ENCODE peak calls at places on chromosome 12, in five cellular contexts. Q is CD4-positive, alpha-beta T cell; O is B cell; Y is endothelial cell; E is foreskin fibroblast. N is an unnamed sample.

GRCh38 chr12:79114896-79115295 is 250.3 kb downstream of the SYT1 start:
- DNase-seq in Q (no peak), O (no peak), Y (no peak), E (no peak), N (no peak)

GRCh38 chr12:105262461-105263184 is 26.6 kb upstream of the APPL2 start:
- DNase-seq in Q (no peak), O (no peak), Y (no peak), E (peak), N (no peak)

GRCh38 chr12:116397148-116397547 is 119.7 kb upstream of the MED13L start:
- DNase-seq in Q (no peak), O (no peak), Y (no peak), E (peak), N (no peak)

GRCh38 chr12:108215458-108215857 is 86.4 kb downstream of the WSCD2 start:
- DNase-seq in Q (no peak), O (no peak), Y (no peak), E (no peak), N (no peak)

GRCh38 chr12:12673296-12673695 is 22.7 kb downstream of the GPR19 start:
- DNase-seq in Q (no peak), O (no peak), Y (no peak), E (no peak), N (peak)

GRCh38 chr12:27333311-27334009 is 824 bp downstream of the BMAL2 start:
- DNase-seq in Q (peak), O (peak), Y (peak), E (peak), N (peak)

GRCh38 chr12:118494776-118495175 is 118.4 kb downstream of the SUDS3 start:
- DNase-seq in Q (no peak), O (no peak), Y (no peak), E (no peak), N (no peak)

GRCh38 chr12:44817687-44818086 is 58.4 kb downstream of the NELL2 start:
- DNase-seq in Q (no peak), O (no peak), Y (no peak), E (no peak), N (peak)

GRCh38 chr12:78038986-78039385 is 208.3 kb downstream of the NAV3 start:
- DNase-seq in Q (no peak), O (no peak), Y (no peak), E (no peak), N (no peak)

GRCh38 chr12:113088971-113089756 is 32.6 kb downstream of the DTX1 start:
- DNase-seq in Q (peak), O (no peak), Y (peak), E (no peak), N (peak)

GRCh38 chr12:107045186-107045585 is 48.2 kb downstream of the CRY1 start:
- DNase-seq in Q (no peak), O (no peak), Y (no peak), E (no peak), N (no peak)

GRCh38 chr12:50955288-50955687 is 2.9 kb downstream of the HIGD1C start:
- DNase-seq in Q (no peak), O (no peak), Y (no peak), E (no peak), N (no peak)

GRCh38 chr12:52063081-52063985 is 6.4 kb upstream of the ATG101 start:
- DNase-seq in Q (no peak), O (no peak), Y (no peak), E (peak), N (no peak)

GRCh38 chr12:92602476-92602875 is 100.3 kb upstream of the PLEKHG7 start:
- DNase-seq in Q (no peak), O (no peak), Y (no peak), E (peak), N (no peak)

GRCh38 chr12:54145844-54146243 is 42.9 kb downstream of the SMUG1 start:
- DNase-seq in Q (no peak), O (no peak), Y (no peak), E (no peak), N (no peak)

GRCh38 chr12:97960741-97961608 is 498.4 kb downstream of the RMST start:
- DNase-seq in Q (no peak), O (peak), Y (peak), E (peak), N (peak)

GRCh38 chr12:105562727-105563072 is 232.2 kb downstream of the C12orf75 start:
- DNase-seq in Q (no peak), O (no peak), Y (no peak), E (no peak), N (no peak)

GRCh38 chr12:19750116-19750644 is 310.9 kb downstream of the AEBP2 start:
- DNase-seq in Q (no peak), O (no peak), Y (no peak), E (no peak), N (no peak)

GRCh38 chr12:48296586-48297396 is 53.9 kb downstream of the ZNF641 start:
- DNase-seq in Q (peak), O (peak), Y (peak), E (peak), N (peak)

GRCh38 chr12:19227880-19228210 is 98.3 kb downstream of the PLEKHA5 start:
- DNase-seq in Q (no peak), O (no peak), Y (no peak), E (no peak), N (no peak)

DNA sequence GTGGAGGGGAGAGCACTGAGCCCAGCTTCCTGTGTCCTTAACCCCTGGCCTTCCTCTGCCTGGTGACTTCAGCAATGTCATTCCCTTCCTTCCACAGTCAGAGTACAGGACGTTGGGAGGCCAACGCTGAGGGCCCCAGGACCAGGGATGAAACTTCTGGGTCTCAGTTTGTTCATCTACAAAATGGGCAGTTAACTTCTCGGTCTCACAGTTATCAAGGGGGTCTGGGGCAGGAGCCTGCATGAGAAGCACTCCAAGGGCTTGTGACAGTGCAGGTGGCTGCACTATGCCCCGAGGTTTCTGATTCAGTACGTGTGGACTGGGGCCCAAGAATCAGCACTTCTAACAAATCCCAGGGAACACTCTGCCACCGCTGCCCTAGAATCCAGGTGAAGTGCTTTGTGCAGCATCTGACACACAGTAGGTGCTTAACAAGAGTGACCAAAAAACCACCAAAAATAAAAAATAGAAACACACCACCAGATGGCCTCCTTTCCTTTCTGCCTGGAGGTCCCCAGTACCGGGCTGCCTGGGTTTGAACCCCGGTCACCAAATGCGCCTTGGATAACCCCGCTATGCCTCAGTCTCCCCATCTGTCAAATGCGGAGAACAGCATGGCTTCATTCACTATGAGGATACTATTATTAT is 80.4 kb downstream of the RFLNA start:
- DNase-seq in Q (no peak), O (no peak), Y (no peak), E (no peak), N (no peak)
- TF ChIP-seq CTCF in Q (no peak), O (no peak), Y (no peak), E (peak), N (no peak)

DNA sequence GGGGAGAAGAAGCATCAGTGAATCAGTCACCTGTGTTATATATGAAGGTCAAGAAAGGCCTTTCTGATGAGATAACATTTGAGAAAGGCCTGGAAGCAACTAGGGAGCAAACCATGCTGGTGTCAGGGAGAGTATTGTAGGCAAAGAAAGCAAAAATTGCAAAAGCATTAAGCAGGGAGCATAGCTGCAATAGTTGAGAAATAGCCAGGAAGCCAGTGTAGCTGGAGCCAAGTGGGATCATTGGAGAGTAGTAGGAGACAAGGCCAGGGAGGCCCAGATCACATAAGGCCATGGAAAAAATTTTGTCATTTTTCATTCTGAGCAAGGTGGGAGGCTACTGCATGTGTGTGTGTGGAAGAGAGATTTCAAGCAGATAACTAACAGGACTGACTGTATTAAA is 18.8 kb upstream of the MAGOHB start:
- DNase-seq in Q (no peak), O (no peak), Y (no peak), E (peak), N (no peak)
- TF ChIP-seq CTCF in Q (no peak), O (no peak), Y (no peak), E (no peak), N (no peak)

DNA sequence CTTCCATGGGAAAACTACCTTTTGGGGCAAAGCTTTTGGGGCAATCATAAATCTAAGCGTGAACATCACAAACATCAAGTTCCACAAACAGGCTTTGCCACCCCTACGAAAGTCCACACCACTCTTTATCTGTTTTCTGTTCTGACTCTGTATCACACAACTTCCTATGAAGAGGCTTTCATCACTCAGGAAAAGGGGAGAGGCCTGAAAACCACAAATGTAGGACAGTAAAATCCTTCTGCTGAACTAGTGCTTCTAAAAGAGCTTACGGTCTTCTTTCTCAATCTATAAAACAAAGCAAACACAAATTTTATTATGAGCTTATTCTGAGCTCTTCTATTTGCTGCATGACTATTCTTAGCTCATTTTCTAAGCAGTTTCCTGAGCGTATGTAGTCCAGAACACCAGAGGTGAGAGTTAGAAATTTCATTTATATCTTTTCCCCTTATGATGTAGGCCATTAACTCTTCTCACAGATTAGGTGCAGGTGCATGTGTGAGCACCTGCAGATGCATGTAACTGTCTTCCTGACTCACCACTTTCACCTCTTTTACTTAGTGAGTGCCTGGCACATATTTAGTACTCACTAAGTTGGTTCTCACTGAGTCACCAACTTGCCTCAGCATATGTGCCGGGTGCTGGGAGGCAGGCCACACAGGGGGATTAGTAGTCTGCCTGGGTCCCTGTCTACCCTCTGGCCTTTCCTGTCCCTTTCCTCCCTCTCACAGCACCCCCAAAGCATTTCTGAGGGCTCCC is 32.9 kb upstream of the SYCP3 start:
- DNase-seq in Q (no peak), O (no peak), Y (no peak), E (no peak), N (no peak)
- TF ChIP-seq CTCF in Q (no peak), O (no peak), Y (no peak), E (no peak), N (no peak)

GRCh38 chr12:121260091-121260490 is 36.4 kb downstream of the CAMKK2 start:
- DNase-seq in Q (no peak), O (no peak), Y (no peak), E (no peak), N (no peak)
- TF ChIP-seq CTCF in Q (no peak), O (no peak), Y (no peak), E (no peak), N (no peak)

DNA sequence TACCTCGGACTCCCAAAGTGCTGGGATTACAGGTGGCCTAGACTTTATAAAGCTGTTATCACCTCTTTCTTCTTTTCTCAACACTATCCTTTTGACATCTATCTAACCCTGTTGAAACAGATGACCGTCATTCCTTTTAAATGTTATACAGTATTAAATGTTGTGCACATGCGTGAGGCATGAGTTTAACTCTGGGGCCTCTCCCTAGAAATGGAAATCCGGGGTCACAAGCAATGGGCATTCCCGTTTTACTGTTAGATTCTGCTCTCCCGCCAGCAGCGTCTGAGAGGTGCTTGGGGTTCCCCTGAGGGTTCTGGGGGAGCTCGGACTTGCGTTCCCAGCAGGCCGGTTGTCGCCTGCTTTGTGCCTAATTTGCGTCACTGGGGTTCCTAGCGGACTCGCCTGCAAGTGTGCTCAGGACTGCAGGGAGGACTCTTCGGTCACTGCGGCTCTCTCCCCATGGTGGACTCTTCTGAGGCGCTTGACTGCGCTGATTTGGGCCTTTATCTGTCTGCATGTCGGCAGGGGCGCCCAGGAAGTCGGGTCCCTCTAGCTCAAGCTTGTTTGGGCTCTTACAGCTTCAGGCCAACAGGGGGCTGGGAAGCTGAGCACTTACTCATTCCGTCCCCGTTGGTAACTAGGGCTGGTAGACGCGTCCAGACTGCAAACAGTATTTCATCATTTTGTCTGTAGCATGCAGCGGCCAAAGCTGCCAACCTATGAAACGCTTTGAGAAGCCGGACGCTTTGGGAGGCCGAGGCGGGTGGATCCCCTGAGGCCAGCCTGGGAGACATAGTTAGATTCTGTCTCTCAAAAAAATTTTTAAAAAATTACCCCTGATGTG is 1.2 kb upstream of the RAN start:
- DNase-seq in Q (peak), O (peak), Y (peak), E (peak), N (peak)
- TF ChIP-seq CTCF in Q (peak), O (peak), Y (peak), E (peak), N (peak)

GRCh38 chr12:25557830-25558436 is 4.8 kb upstream of the LMNTD1 start:
- DNase-seq in Q (no peak), O (peak), Y (peak), E (peak), N (peak)
- TF ChIP-seq CTCF in Q (no peak), O (peak), Y (peak), E (peak), N (peak)

GRCh38 chr12:132194056-132194455 is 49.8 kb downstream of the NOC4L start:
- DNase-seq in Q (no peak), O (no peak), Y (no peak), E (peak), N (peak)
- TF ChIP-seq CTCF in Q (no peak), O (no peak), Y (peak), E (no peak), N (peak)

GRCh38 chr12:66555113-66555512 is 123.8 kb downstream of the GRIP1 start:
- DNase-seq in Q (no peak), O (no peak), Y (no peak), E (peak), N (no peak)
- TF ChIP-seq CTCF in Q (no peak), O (no peak), Y (no peak), E (no peak), N (no peak)